ENCODE peak calls at places on chromosomes 6 and 20, in five cellular contexts. M is Peyer's patch, O is HCT116, A is fibroblast of lung, U is IMR-90. J is an unnamed sample.

GRCh38 chr6:118263929-118264486 is 284.1 kb upstream of the PLN start:
- DNase-seq in U (peak; percentile 1), A (peak; percentile 29), M (no peak), O (peak; percentile 15), J (no peak)

GRCh38 chr6:156347251-156348049 is 429.7 kb upstream of the ARID1B start:
- DNase-seq in O (no peak), A (peak; percentile 10), U (peak; percentile 77), M (no peak), J (no peak)

GRCh38 chr20:17743677-17744076 is 43.9 kb downstream of the BANF2 start:
- DNase-seq in A (no peak), U (no peak), O (no peak), M (no peak), J (no peak)

GRCh38 chr6:113458368-113459010 is 398.7 kb upstream of the MARCKS start:
- DNase-seq in O (no peak), A (peak; percentile 57), U (peak; percentile 45), M (no peak), J (no peak)

GRCh38 chr6:41040101-41040910 is 1.3 kb upstream of the UNC5CL start:
- DNase-seq in M (peak; percentile 87), A (peak; percentile 39), U (no peak), O (no peak), J (no peak)

GRCh38 chr6:16472349-16473069 is 234.1 kb downstream of the GMPR start:
- DNase-seq in O (no peak), U (peak; percentile 92), A (peak; percentile 68), M (no peak), J (no peak)

GRCh38 chr20:62286493-62287064 is 16.2 kb upstream of the ADRM1 start:
- DNase-seq in O (no peak), M (no peak), A (no peak), U (no peak), J (no peak)

GRCh38 chr6:44342052-44342451 is 398 bp upstream of the SPATS1 start:
- DNase-seq in M (no peak), A (no peak), O (no peak), U (no peak), J (peak; percentile 27)

GRCh38 chr6:29131691-29132090 is 23.8 kb downstream of the OR2J3 start:
- DNase-seq in M (no peak), A (no peak), O (no peak), U (no peak), J (no peak)

GRCh38 chr6:158529629-158530028 is 30.3 kb upstream of the TMEM181 start:
- DNase-seq in O (no peak), A (no peak), M (no peak), U (no peak), J (no peak)

GRCh38 chr6:31778193-31778592 is 1.1 kb upstream of the VWA7 start:
- DNase-seq in U (no peak), M (no peak), A (no peak), O (no peak), J (no peak)

GRCh38 chr6:45424628-45424955 is 46.9 kb upstream of the SUPT3H start:
- DNase-seq in O (no peak), M (no peak), U (no peak), A (no peak), J (no peak)

GRCh38 chr6:53320964-53321363 is 27.8 kb downstream of the ELOVL5 start:
- DNase-seq in O (no peak), U (no peak), A (no peak), M (no peak), J (peak; percentile 52)

GRCh38 chr20:18672826-18673225 is 85.0 kb downstream of the DTD1 start:
- DNase-seq in U (no peak), O (no peak), M (no peak), A (no peak), J (no peak)

GRCh38 chr20:51831891-51832675 is 29.8 kb upstream of the SALL4 start:
- DNase-seq in M (no peak), O (no peak), U (peak; percentile 3), A (no peak), J (no peak)

GRCh38 chr6:4128748-4129147 is 6.6 kb downstream of the ECI2 start:
- DNase-seq in O (no peak), U (peak; percentile 18), M (no peak), A (peak; percentile 82), J (no peak)

GRCh38 chr6:121443953-121444590 is 8.6 kb downstream of the GJA1 start:
- DNase-seq in O (no peak), U (no peak), A (peak; percentile 61), M (no peak), J (no peak)

GRCh38 chr6:52098649-52099184 is 11.3 kb upstream of the PKHD1 start:
- DNase-seq in O (no peak), A (no peak), U (no peak), M (no peak), J (no peak)

GRCh38 chr20:11607047-11607446 is 310.6 kb upstream of the BTBD3 start:
- DNase-seq in A (no peak), M (no peak), U (no peak), O (no peak), J (no peak)

GRCh38 chr20:12882832-12883506 is 125.8 kb upstream of the SPTLC3 start:
- DNase-seq in O (no peak), U (peak; percentile 45), A (peak; percentile 2), M (no peak), J (no peak)

GRCh38 chr6:98971303-98971702 is 23.6 kb upstream of the FBXL4 start:
- DNase-seq in M (no peak), O (no peak), U (no peak), A (no peak), J (no peak)

GRCh38 chr6:6004147-6004995 is 2.4 kb downstream of the NRN1 start:
- DNase-seq in O (no peak), U (no peak), A (no peak), M (no peak), J (no peak)

GRCh38 chr6:38138374-38138773 is 318.8 kb downstream of the ZFAND3 start:
- DNase-seq in U (no peak), A (no peak), M (no peak), O (no peak), J (no peak)

GRCh38 chr6:107698146-107698545 is 126.0 kb downstream of the SCML4 start:
- DNase-seq in M (no peak), U (peak; percentile 86), O (no peak), A (peak; percentile 78), J (no peak)

GRCh38 chr6:168695701-168696100 is 254.7 kb downstream of the SMOC2 start:
- DNase-seq in U (no peak), A (no peak), M (no peak), O (no peak), J (no peak)

GRCh38 chr20:25233016-25233772 is 14.7 kb upstream of the PYGB start:
- DNase-seq in M (peak; percentile 80), U (peak; percentile 65), A (peak; percentile 88), O (no peak), J (no peak)

GRCh38 chr6:152428126-152428525 is 209.0 kb downstream of the SYNE1 start:
- DNase-seq in O (peak; percentile 4), A (peak; percentile 54), M (no peak), U (peak; percentile 1), J (no peak)

GRCh38 chr6:89144358-89145041 is 1.4 kb upstream of the PM20D2 start:
- DNase-seq in U (no peak), O (no peak), A (no peak), M (no peak), J (no peak)

GRCh38 chr20:53074811-53075314 is 102.7 kb downstream of the TSHZ2 start:
- DNase-seq in U (no peak), O (no peak), M (no peak), A (peak; percentile 87), J (no peak)

GRCh38 chr20:35340436-35340835 is 48.2 kb upstream of the FAM83C start:
- DNase-seq in M (no peak), U (no peak), O (no peak), A (no peak), J (no peak)

GRCh38 chr6:19836799-19837510 is at the start of gene ID4:
- DNase-seq in O (no peak), M (peak; percentile 91), A (peak; percentile 97), U (peak; percentile 96), J (peak; percentile 83)

GRCh38 chr6:167750956-167751358 is 75.8 kb upstream of the AFDN start:
- DNase-seq in U (no peak), A (no peak), M (peak; percentile 69), O (peak; percentile 8), J (no peak)

GRCh38 chr6:109237082-109237985 is 142.0 kb downstream of the CEP57L1 start:
- DNase-seq in M (no peak), A (no peak), O (no peak), U (no peak), J (no peak)
- H3K27ac ChIP-seq in M (no peak overlapping the region), A (no peak overlapping the region), O (no peak overlapping the region), U (no peak overlapping the region), J (no peak overlapping the region)

DNA sequence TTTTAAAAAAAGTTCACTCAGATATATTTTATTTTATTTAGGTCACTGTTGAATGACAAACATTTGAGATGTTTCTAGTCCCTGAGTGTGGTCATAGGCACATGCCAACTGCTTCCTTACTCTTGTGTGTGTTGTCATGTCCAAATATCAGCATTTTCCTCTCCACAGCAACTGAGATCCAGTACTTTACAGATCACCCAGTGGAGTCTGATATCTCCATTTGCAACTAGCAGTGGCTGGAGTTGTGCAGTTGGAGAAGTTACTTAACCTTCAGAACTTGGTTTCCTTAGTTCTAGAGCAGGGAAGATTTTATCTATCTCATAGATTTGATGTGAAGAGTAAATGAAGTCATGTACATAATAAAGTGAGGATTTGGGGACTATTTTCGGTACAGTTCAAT is 101.3 kb downstream of the MYB start:
- DNase-seq in A (no peak), M (no peak), O (no peak), U (no peak), J (no peak)
- H3K27ac ChIP-seq in A (no peak overlapping the region), M (no peak overlapping the region), O (no peak overlapping the region), U (no peak overlapping the region), J (no peak overlapping the region)

GRCh38 chr6:42402184-42402583 is 49.5 kb downstream of the TRERF1 start:
- DNase-seq in M (peak; percentile 64), A (peak; percentile 50), U (peak; percentile 58), O (peak; percentile 58), J (no peak)
- H3K27ac ChIP-seq in M (no peak overlapping the region), A (no peak overlapping the region), U (no peak overlapping the region), O (peak overlapping the region; percentile 86), J (no peak overlapping the region)

GRCh38 chr20:50689864-50690263 is 1.5 kb downstream of the RIPOR3 start:
- DNase-seq in O (no peak), M (peak; percentile 64), U (no peak), A (no peak), J (no peak)

GRCh38 chr20:50688256-50688655 is 3.1 kb downstream of the RIPOR3 start:
- DNase-seq in U (no peak), M (no peak), O (no peak), A (no peak), J (no peak)

GRCh38 chr20:50683570-50683969 is 7.8 kb downstream of the RIPOR3 start:
- DNase-seq in A (no peak), M (no peak), U (no peak), O (no peak), J (no peak)

GRCh38 chr20:50690562-50690978 is 772 bp downstream of the RIPOR3 start:
- DNase-seq in A (no peak), M (no peak), O (no peak), U (no peak), J (no peak)

DNA sequence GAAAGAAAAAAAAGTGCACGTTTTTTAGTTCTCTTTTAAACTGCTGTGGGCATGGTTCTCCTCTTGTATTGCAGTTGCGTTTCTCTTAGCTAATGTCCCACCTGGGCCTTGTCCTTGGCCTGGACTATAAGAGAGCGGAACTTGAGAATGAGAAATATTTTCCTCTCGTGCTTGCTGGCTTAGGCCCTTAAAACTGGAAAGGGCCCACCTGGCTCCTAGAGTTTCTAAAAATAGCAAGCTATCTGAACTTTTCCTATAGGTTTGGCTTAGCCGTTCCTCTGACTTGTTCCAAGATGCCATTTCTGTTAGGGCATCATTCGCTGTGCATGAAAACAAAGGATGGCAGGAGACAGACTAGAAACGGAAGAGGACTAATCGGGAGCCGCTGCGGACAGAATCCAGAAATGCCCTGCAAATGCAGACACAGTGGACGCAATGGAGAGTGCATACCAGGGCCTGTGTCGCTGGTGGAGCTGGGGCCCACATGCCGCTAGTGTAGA is 4.5 kb downstream of the RIPOR3 start:
- DNase-seq in O (no peak), A (no peak), U (no peak), M (no peak), J (no peak)
- H3K27ac ChIP-seq in O (no peak overlapping the region), A (no peak overlapping the region), U (no peak overlapping the region), M (no peak overlapping the region), J (no peak overlapping the region)

J was measured in caudate nucleus.